ENCODE peak calls at places on chromosomes 12 and 14, in seven cellular contexts. K is uterus; L is neural progenitor cell; Z is right lobe of liver; F is IMR-90; N is mesenchymal stem cell; C is CD4-positive, alpha-beta memory T cell. A is an unnamed sample.

GRCh38 chr12:13573698-13574321 is 377.3 kb downstream of the EMP1 start:
- DNase-seq in K (no peak), L (no peak), Z (no peak), F (peak), N (no peak), C (no peak), A (peak)

GRCh38 chr14:91256661-91257060 is 12.2 kb upstream of the GPR68 start:
- DNase-seq in K (no peak), L (no peak), Z (no peak), F (no peak), N (no peak), C (no peak), A (no peak)

GRCh38 chr12:103571286-103571685 is 15.8 kb upstream of the STAB2 start:
- DNase-seq in K (no peak), L (peak), Z (peak), F (no peak), N (no peak), C (no peak), A (no peak)

GRCh38 chr12:93624595-93625294 is 52.3 kb downstream of the SOCS2 start:
- DNase-seq in K (no peak), L (no peak), Z (no peak), F (peak), N (peak), C (no peak), A (peak)

GRCh38 chr12:2460051-2460450 is 334.7 kb upstream of the FKBP4 start:
- DNase-seq in K (no peak), L (no peak), Z (no peak), F (no peak), N (no peak), C (no peak), A (no peak)

GRCh38 chr12:129607293-129607692 is 296.5 kb downstream of the TMEM132D start:
- DNase-seq in K (no peak), L (peak), Z (no peak), F (no peak), N (no peak), C (no peak), A (peak)

GRCh38 chr12:49534806-49535278 is 4.0 kb upstream of the KCNH3 start:
- DNase-seq in K (no peak), L (no peak), Z (no peak), F (no peak), N (no peak), C (no peak), A (no peak)

GRCh38 chr12:80814453-80814852 is 97.7 kb downstream of the MYF5 start:
- DNase-seq in K (no peak), L (no peak), Z (no peak), F (no peak), N (no peak), C (no peak), A (no peak)

GRCh38 chr12:26340649-26341048 is 145.3 kb downstream of the SSPN start:
- DNase-seq in K (no peak), L (no peak), Z (no peak), F (no peak), N (no peak), C (no peak), A (no peak)

GRCh38 chr14:84826349-84826748 is 703.6 kb upstream of the FLRT2 start:
- DNase-seq in K (no peak), L (no peak), Z (no peak), F (no peak), N (no peak), C (no peak), A (no peak)

GRCh38 chr12:45928309-45928708 is 62.1 kb downstream of the SCAF11 start:
- DNase-seq in K (no peak), L (no peak), Z (no peak), F (no peak), N (no peak), C (no peak), A (no peak)

GRCh38 chr14:52922656-52923055 is 28.2 kb downstream of the FERMT2 start:
- DNase-seq in K (no peak), L (no peak), Z (no peak), F (peak), N (peak), C (no peak), A (no peak)

GRCh38 chr12:18967814-18968213 is 161.7 kb upstream of the PLEKHA5 start:
- DNase-seq in K (no peak), L (no peak), Z (no peak), F (no peak), N (no peak), C (no peak), A (no peak)

GRCh38 chr12:27336254-27336653 is 3.6 kb downstream of the BMAL2 start:
- DNase-seq in K (no peak), L (no peak), Z (no peak), F (no peak), N (no peak), C (no peak), A (no peak)

GRCh38 chr12:52074006-52074405 is 4.2 kb downstream of the ATG101 start:
- DNase-seq in K (no peak), L (no peak), Z (no peak), F (no peak), N (peak), C (no peak), A (peak)

GRCh38 chr12:15256760-15257159 is 35.5 kb upstream of the RERG start:
- DNase-seq in K (peak), L (no peak), Z (no peak), F (peak), N (no peak), C (no peak), A (no peak)

GRCh38 chr14:103097994-103098957 is 3.8 kb downstream of the EXOC3L4 start:
- DNase-seq in K (no peak), L (no peak), Z (peak), F (no peak), N (no peak), C (no peak), A (no peak)

GRCh38 chr14:72736348-72736747 is 157.6 kb downstream of the DPF3 start:
- DNase-seq in K (no peak), L (no peak), Z (no peak), F (peak), N (peak), C (no peak), A (peak)

GRCh38 chr12:122336015-122336946 is 70.0 kb upstream of the VPS33A start:
- DNase-seq in K (no peak), L (peak), Z (peak), F (peak), N (peak), C (peak), A (no peak)

GRCh38 chr12:56520025-56520810 is 1.4 kb upstream of the RBMS2 start:
- DNase-seq in K (peak), L (no peak), Z (no peak), F (peak), N (peak), C (no peak), A (no peak)

GRCh38 chr12:47014474-47014873 is 64.9 kb upstream of the PCED1B start:
- DNase-seq in K (no peak), L (no peak), Z (no peak), F (peak), N (peak), C (no peak), A (peak)

GRCh38 chr14:66650491-66650911 is 142.6 kb downstream of the GPHN start:
- DNase-seq in K (no peak), L (no peak), Z (no peak), F (no peak), N (no peak), C (no peak), A (no peak)

GRCh38 chr12:2637371-2637770 is 157.4 kb upstream of the FKBP4 start:
- DNase-seq in K (peak), L (no peak), Z (no peak), F (no peak), N (no peak), C (no peak), A (no peak)

GRCh38 chr12:78406776-78407335 is 457.7 kb upstream of the SYT1 start:
- DNase-seq in K (no peak), L (no peak), Z (no peak), F (peak), N (peak), C (no peak), A (peak)

GRCh38 chr12:78403681-78404080 is 460.9 kb upstream of the SYT1 start:
- DNase-seq in K (no peak), L (no peak), Z (no peak), F (peak), N (peak), C (no peak), A (peak)

GRCh38 chr12:78406213-78406612 is 458.4 kb upstream of the SYT1 start:
- DNase-seq in K (no peak), L (no peak), Z (no peak), F (no peak), N (no peak), C (no peak), A (no peak)

GRCh38 chr12:78402366-78403134 is 462.0 kb upstream of the SYT1 start:
- DNase-seq in K (no peak), L (peak), Z (no peak), F (no peak), N (peak), C (no peak), A (no peak)

DNA sequence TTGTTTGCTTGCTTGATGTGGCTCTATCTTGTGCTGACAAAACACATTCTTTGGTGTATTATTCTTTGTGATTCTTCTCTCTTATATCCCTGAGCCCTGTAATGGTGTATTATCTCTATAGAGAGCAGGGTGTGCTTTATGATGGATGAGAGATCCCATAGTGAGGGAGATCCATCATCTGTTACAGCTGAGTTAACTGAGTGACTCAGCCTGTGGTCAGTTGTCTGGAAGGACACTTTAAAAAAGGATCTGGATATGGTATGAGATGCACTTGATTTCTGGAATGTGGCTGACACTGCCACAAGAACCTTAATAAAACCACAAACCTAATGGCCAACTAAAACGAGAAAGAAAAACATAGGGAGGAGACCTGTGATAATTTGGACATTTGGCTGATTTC is 461.4 kb upstream of the SYT1 start:
- DNase-seq in K (no peak), L (no peak), Z (no peak), F (peak), N (peak), C (no peak), A (peak)
- H3K4me3 ChIP-seq in K (no peak), L (no peak), Z (no peak), F (no peak), N (no peak), C (no peak), A (no peak)

GRCh38 chr12:9113987-9114309 is 1.8 kb downstream of the A2M start:
- DNase-seq in K (no peak), L (no peak), Z (no peak), F (no peak), N (no peak), C (no peak), A (no peak)

GRCh38 chr12:9114946-9115345 is 773 bp downstream of the A2M start:
- DNase-seq in K (no peak), L (no peak), Z (no peak), F (no peak), N (no peak), C (no peak), A (no peak)

GRCh38 chr12:9112076-9112853 is 3.5 kb downstream of the A2M start:
- DNase-seq in K (no peak), L (no peak), Z (no peak), F (no peak), N (no peak), C (no peak), A (no peak)

GRCh38 chr12:9111525-9111924 is 4.2 kb downstream of the A2M start:
- DNase-seq in K (no peak), L (no peak), Z (no peak), F (no peak), N (no peak), C (no peak), A (no peak)

GRCh38 chr12:9113296-9113986 is 2.3 kb downstream of the A2M start:
- DNase-seq in K (no peak), L (no peak), Z (no peak), F (no peak), N (no peak), C (no peak), A (no peak)
- H3K27ac ChIP-seq in K (peak), L (no peak), Z (peak), F (no peak), N (no peak), C (no peak), A (no peak)

GRCh38 chr12:131093971-131094830 is 140.5 kb downstream of the ADGRD1 start:
- DNase-seq in K (peak), L (no peak), Z (no peak), F (no peak), N (no peak), C (no peak), A (no peak)
- H3K4me3 ChIP-seq in K (no peak), L (no peak), Z (no peak), F (no peak), N (no peak), C (no peak), A (no peak)

GRCh38 chr12:89345376-89345775 is 6.9 kb downstream of the DUSP6 start:
- DNase-seq in K (no peak), L (no peak), Z (no peak), F (no peak), N (no peak), C (no peak), A (no peak)

GRCh38 chr12:89345830-89346740 is 6.2 kb downstream of the DUSP6 start:
- DNase-seq in K (peak), L (peak), Z (peak), F (peak), N (peak), C (peak), A (peak)

GRCh38 chr12:89343127-89343526 is 9.2 kb downstream of the DUSP6 start:
- DNase-seq in K (peak), L (no peak), Z (peak), F (no peak), N (no peak), C (no peak), A (peak)

GRCh38 chr12:89344043-89344861 is 8.0 kb downstream of the DUSP6 start:
- DNase-seq in K (no peak), L (no peak), Z (no peak), F (no peak), N (no peak), C (no peak), A (no peak)

GRCh38 chr12:89344862-89345202 is 7.5 kb downstream of the DUSP6 start:
- DNase-seq in K (no peak), L (no peak), Z (no peak), F (no peak), N (no peak), C (no peak), A (no peak)
- H3K27ac ChIP-seq in K (no peak), L (no peak), Z (peak), F (no peak), N (no peak), C (no peak), A (no peak)

DNA sequence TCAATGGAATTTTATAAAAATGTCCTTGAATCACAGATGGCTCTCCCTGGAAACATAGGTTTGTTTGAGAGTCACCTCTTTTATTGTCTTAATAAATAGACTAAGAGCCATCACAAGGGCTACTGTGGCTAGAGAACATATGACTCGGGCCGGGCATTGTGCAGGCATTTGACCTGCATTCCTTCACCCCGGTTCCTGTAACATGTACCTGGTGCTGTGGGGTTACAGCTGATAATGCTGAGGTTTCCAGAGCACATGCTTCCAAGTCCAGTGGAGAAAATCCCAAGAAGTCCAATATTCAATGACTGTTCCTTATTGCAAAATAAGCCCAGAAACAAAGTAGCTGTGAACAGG is 1.0 kb upstream of the ACACB start:
- DNase-seq in K (no peak), L (no peak), Z (no peak), F (no peak), N (no peak), C (no peak), A (no peak)
- H3K4me3 ChIP-seq in K (no peak), L (no peak), Z (no peak), F (no peak), N (no peak), C (no peak), A (no peak)